ENCODE peak calls at places on chromosomes 7 and 10, in five cellular contexts. V is neural crest cell, Z is tibial nerve, J is cardiac muscle cell, R is progenitor cell of endocrine pancreas. N is an unnamed sample.

GRCh38 chr10:52077796-52078195 is 236.3 kb upstream of the DKK1 start:
- DNase-seq in Z (no peak), R (no peak), V (no peak), J (no peak), N (peak; percentile 70)

GRCh38 chr7:47460251-47460989 is 121.5 kb downstream of the TNS3 start:
- DNase-seq in V (no peak), J (no peak), Z (no peak), R (no peak), N (no peak)

GRCh38 chr10:96357038-96357620 is 1.7 kb downstream of the OPALIN start:
- DNase-seq in J (no peak), R (no peak), V (no peak), Z (no peak), N (no peak)

GRCh38 chr7:150788474-150789269 is 11.5 kb downstream of the TMEM176B start:
- DNase-seq in V (no peak), Z (peak; percentile 75), J (peak; percentile 25), R (no peak), N (no peak)

GRCh38 chr7:129308047-129308446 is 83.2 kb downstream of the AHCYL2 start:
- DNase-seq in Z (no peak), J (peak; percentile 59), V (no peak), R (no peak), N (no peak)

GRCh38 chr7:106369349-106369748 is 84.6 kb upstream of the NAMPT start:
- DNase-seq in J (peak; percentile 78), Z (no peak), R (no peak), V (no peak), N (no peak)

GRCh38 chr10:132942101-132942739 is at the start of gene CFAP46:
- DNase-seq in R (peak; percentile 72), V (peak; percentile 71), Z (peak; percentile 7), J (peak; percentile 75), N (peak; percentile 89)

GRCh38 chr7:154451480-154452457 is 399.6 kb downstream of the DPP6 start:
- DNase-seq in J (no peak), Z (no peak), R (no peak), V (peak; percentile 15), N (no peak)

GRCh38 chr7:90409667-90410066 is 6.4 kb downstream of the CLDN12 start:
- DNase-seq in R (no peak), V (no peak), Z (no peak), J (peak; percentile 13), N (no peak)

DNA sequence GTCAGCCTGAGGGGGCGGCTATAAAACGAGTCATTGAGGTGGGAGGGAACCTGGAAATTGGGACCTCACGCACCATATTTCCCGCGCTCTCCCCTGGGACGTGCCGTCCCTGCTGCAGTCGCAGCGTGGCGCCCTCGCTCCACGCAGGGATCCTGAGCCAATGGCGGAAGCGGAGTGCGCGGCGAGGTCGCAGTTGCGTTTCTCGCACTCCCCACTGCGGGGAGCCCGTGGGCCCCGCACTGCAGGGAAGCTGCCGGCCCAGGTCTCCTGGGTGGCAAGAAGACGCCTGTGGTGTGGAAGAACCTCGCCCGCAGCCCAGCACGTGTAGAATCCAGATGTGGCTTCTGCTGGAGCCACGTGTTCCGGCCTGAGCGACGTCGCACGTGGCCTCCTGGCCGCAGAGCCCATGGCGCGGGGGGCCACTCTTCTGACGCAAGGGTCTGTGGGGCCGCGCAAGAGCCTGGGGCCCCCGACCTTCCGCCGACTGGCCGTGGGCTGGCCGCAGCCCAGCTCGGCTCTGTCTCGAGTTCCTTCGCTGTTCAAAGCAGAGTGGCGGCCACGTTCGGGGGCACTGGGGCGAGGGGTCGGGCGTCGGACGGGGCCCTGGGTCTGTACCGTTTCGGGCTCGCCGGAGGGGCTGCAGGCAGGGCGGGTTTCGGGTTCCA is 26.4 kb downstream of the HIF1AN start:
- DNase-seq in Z (peak; percentile 13), V (peak; percentile 68), R (peak; percentile 71), J (peak; percentile 85), N (peak; percentile 83)
- TF ChIP-seq CTCF in Z (peak; percentile 73), V (peak; percentile 95), R (no peak), J (peak; percentile 98), N (peak; percentile 81)

DNA sequence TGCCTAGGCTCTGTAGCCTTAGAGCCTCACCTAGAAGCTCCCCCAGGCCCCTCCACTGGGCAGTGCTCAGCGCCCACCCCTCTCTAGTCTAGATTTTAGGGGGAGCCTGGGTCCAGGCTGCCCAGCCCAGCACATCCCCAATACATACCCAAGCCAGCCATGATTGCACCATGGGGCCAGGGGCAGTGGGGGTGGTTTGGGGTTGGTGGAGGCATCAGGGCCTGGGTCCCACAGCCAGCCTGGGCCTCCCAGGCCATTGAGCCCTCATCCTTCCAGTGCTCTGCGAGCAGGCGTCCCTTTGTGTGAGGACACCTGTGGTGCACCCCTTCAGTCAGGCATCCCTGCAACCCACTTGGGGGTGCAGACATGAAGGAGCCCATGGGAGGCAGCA is 76.9 kb upstream of the RET start:
- DNase-seq in J (no peak), R (no peak), V (no peak), Z (no peak), N (no peak)
- TF ChIP-seq CTCF in J (no peak), R (no peak), V (no peak), Z (no peak), N (no peak)

GRCh38 chr7:23098460-23098859 is 7.1 kb upstream of the KLHL7 start:
- DNase-seq in V (no peak), J (no peak), Z (no peak), R (no peak), N (no peak)

GRCh38 chr7:23098029-23098428 is 7.6 kb upstream of the KLHL7 start:
- DNase-seq in R (no peak), Z (no peak), J (no peak), V (no peak), N (no peak)

GRCh38 chr7:23093111-23093510 is 12.5 kb upstream of the KLHL7 start:
- DNase-seq in J (no peak), Z (no peak), V (no peak), R (no peak), N (no peak)

GRCh38 chr7:23093546-23093945 is 12.0 kb upstream of the KLHL7 start:
- DNase-seq in Z (no peak), J (peak; percentile 20), R (no peak), V (no peak), N (no peak)
- TF ChIP-seq CTCF in Z (no peak), J (no peak), R (no peak), V (no peak), N (no peak)

DNA sequence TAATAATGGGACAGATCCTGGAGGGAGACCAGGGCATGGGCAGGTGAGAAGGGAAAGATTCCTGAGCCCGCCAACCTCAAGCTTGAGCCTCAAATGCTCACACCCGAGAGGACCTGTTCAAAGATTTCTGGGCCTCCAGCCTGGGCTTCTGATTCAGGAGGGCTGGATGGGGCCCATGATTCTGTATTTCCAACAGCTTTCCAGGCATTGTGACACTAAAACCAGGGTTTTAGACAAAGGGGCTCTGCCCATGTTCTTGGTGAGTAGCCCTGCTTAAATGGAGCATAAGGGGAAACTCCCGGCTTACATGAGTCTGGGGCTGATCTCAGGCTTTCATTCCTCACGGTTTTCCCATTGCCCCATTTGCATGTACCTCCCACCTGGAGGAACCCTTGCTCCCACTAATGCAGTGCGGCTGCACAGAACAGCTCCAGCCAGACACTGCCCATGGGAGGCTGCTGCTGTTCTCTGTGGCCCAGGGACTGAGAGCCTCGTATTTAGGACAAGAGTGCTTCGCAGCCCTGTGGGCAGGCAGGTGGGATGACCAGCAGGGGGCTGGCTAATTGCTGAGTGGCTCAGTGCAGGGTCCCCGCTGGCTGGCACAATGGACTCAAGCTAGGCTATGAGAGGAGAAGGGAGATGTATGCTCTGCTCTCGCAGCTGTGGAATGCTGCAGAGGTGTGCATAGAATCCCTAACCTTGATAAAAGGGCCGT is 135.3 kb upstream of the COBL start:
- DNase-seq in R (peak; percentile 39), J (no peak), V (peak; percentile 40), Z (no peak), N (peak; percentile 60)
- TF ChIP-seq CTCF in R (peak; percentile 69), J (no peak), V (peak; percentile 42), Z (no peak), N (peak; percentile 60)

GRCh38 chr10:47309403-47310089 is 9.5 kb downstream of the GDF10 start:
- DNase-seq in V (no peak), R (no peak), J (no peak), Z (no peak), N (no peak)
- TF ChIP-seq CTCF in V (peak; percentile 42), R (peak; percentile 32), J (peak; percentile 44), Z (no peak), N (peak; percentile 56)

N was measured in glutamatergic neuron.